ENCODE peak calls at places on chromosome 4, in eight cellular contexts. K, G, N, U, X, S, O and D are unnamed samples.

GRCh38 chr4:186633844-186634243 is 78.5 kb upstream of the MTNR1A start:
- DNase-seq in K (no peak), G (no peak), N (no peak), U (no peak), X (no peak), S (no peak), O (no peak), D (no peak)

GRCh38 chr4:155891058-155891457 is 12.4 kb upstream of the TDO2 start:
- DNase-seq in K (no peak), G (no peak), N (no peak), U (no peak), X (no peak), S (no peak), O (no peak), D (no peak)

GRCh38 chr4:152468408-152468807 is 67.5 kb downstream of the FBXW7 start:
- DNase-seq in K (no peak), G (no peak), N (no peak), U (no peak), X (no peak), S (no peak), O (no peak), D (no peak)

GRCh38 chr4:11496313-11496956 is 67.7 kb upstream of the HS3ST1 start:
- DNase-seq in K (no peak), G (no peak), N (no peak), U (no peak), X (no peak), S (no peak), O (no peak), D (no peak)

GRCh38 chr4:5982156-5982973 is 35.9 kb downstream of the C4orf50 start:
- DNase-seq in K (no peak), G (no peak), N (no peak), U (no peak), X (no peak), S (no peak), O (no peak), D (no peak)

GRCh38 chr4:7186516-7187296 is 5.6 kb upstream of the SORCS2 start:
- DNase-seq in K (no peak), G (no peak), N (no peak), U (no peak), X (no peak), S (no peak), O (no peak), D (no peak)

GRCh38 chr4:17721496-17722360 is 59.7 kb downstream of the FAM184B start:
- DNase-seq in K (no peak), G (no peak), N (no peak), U (no peak), X (no peak), S (no peak), O (peak; percentile 89), D (no peak)

GRCh38 chr4:71235321-71236206 is 103.3 kb upstream of the SLC4A4 start:
- DNase-seq in K (no peak), G (no peak), N (no peak), U (no peak), X (peak; percentile 29), S (no peak), O (no peak), D (no peak)

GRCh38 chr4:167890226-167890625 is 202.1 kb upstream of the ANXA10 start:
- DNase-seq in K (no peak), G (no peak), N (no peak), U (no peak), X (no peak), S (no peak), O (no peak), D (no peak)

GRCh38 chr4:120916937-120917336 is 5.6 kb downstream of the PRDM5 start:
- DNase-seq in K (no peak), G (no peak), N (no peak), U (no peak), X (no peak), S (no peak), O (no peak), D (no peak)